ENCODE peak calls at places on chromosomes 16 and 17, in four cellular contexts. Z is CD8-positive, alpha-beta memory T cell; A is colonic mucosa; B is lung. Q is an unnamed sample. For H3K9me3, the result is how much of the 10 kb centered on the place peaks cover.

GRCh38 chr17:386145-386876 is 33.7 kb upstream of the RPH3AL start:
- DNase-seq in Z (peak), A (peak), B (peak), Q (peak)

GRCh38 chr17:47742319-47743181 is 9.5 kb downstream of the TBX21 start:
- DNase-seq in Z (peak), A (no peak), B (peak), Q (peak)

GRCh38 chr17:76076100-76076764 is 1.7 kb downstream of the GALR2 start:
- DNase-seq in Z (no peak), A (no peak), B (no peak), Q (no peak)

GRCh38 chr16:89722392-89723278 is 1.3 kb downstream of the ZNF276 start:
- DNase-seq in Z (peak), A (peak), B (peak), Q (peak)

GRCh38 chr17:42113293-42114069 is 967 bp upstream of the DHX58 start:
- DNase-seq in Z (no peak), A (no peak), B (no peak), Q (no peak)

GRCh38 chr17:14864127-14864526 is 401.0 kb downstream of the PMP22 start:
- DNase-seq in Z (no peak), A (no peak), B (no peak), Q (no peak)

GRCh38 chr17:17758443-17758842 is 77.2 kb downstream of the RAI1 start:
- DNase-seq in Z (no peak), A (no peak), B (no peak), Q (no peak)

GRCh38 chr17:40524243-40524965 is 23.0 kb upstream of the TNS4 start:
- DNase-seq in Z (no peak), A (no peak), B (no peak), Q (no peak)

GRCh38 chr16:13858873-13859580 is 60.9 kb upstream of the ERCC4 start:
- DNase-seq in Z (no peak), A (no peak), B (no peak), Q (no peak)

GRCh38 chr17:16977932-16978331 is 6.0 kb upstream of the TNFRSF13B start:
- DNase-seq in Z (no peak), A (no peak), B (no peak), Q (no peak)

GRCh38 chr16:1206786-1207185 is 18.3 kb downstream of the TPSG1 start:
- DNase-seq in Z (no peak), A (no peak), B (no peak), Q (no peak)

GRCh38 chr17:4327638-4328037 is 38.8 kb downstream of the UBE2G1 start:
- DNase-seq in Z (no peak), A (no peak), B (no peak), Q (no peak)

GRCh38 chr17:82678265-82678891 is 20.1 kb downstream of the RAB40B start:
- DNase-seq in Z (no peak), A (no peak), B (no peak), Q (no peak)

GRCh38 chr16:26598989-26599785 is 467.5 kb upstream of the C16orf82 start:
- DNase-seq in Z (no peak), A (no peak), B (no peak), Q (no peak)

GRCh38 chr17:33012522-33013033 is 20.9 kb downstream of the SPACA3 start:
- DNase-seq in Z (no peak), A (no peak), B (no peak), Q (peak)

GRCh38 chr17:17510456-17511292 is 14.5 kb upstream of the RASD1 start:
- DNase-seq in Z (no peak), A (no peak), B (no peak), Q (no peak)

GRCh38 chr17:14470417-14470816 is 169.5 kb downstream of the HS3ST3B1 start:
- DNase-seq in Z (no peak), A (no peak), B (no peak), Q (no peak)

GRCh38 chr17:73420897-73421296 is 109.1 kb upstream of the CDC42EP4 start:
- DNase-seq in Z (no peak), A (no peak), B (no peak), Q (no peak)

GRCh38 chr16:67883146-67883871 is 1.4 kb upstream of the NRN1L start:
- DNase-seq in Z (no peak), A (peak), B (no peak), Q (no peak)

GRCh38 chr16:4317471-4318170 is 1.8 kb downstream of the GLIS2 start:
- DNase-seq in Z (no peak), A (peak), B (no peak), Q (no peak)

GRCh38 chr17:27241346-27241946 is 52.5 kb upstream of the WSB1 start:
- DNase-seq in Z (no peak), A (no peak), B (peak), Q (no peak)

GRCh38 chr17:1597861-1598342 is 30.7 kb downstream of the SLC43A2 start:
- DNase-seq in Z (no peak), A (peak), B (no peak), Q (no peak)

GRCh38 chr16:31092330-31092729 is 2.3 kb downstream of the VKORC1 start:
- DNase-seq in Z (no peak), A (no peak), B (no peak), Q (no peak)

GRCh38 chr17:22142091-22142490 is 449.8 kb downstream of the KCNJ18 start:
- DNase-seq in Z (no peak), A (no peak), B (no peak), Q (no peak)
- H3K9me3 ChIP-seq in Z (under half), A (under half), B (under half), Q (under half)

GRCh38 chr17:22272363-22273146 is 580.2 kb downstream of the KCNJ18 start:
- DNase-seq in Z (no peak), A (no peak), B (no peak), Q (no peak)
- H3K9me3 ChIP-seq in Z (under half), A (under half), B (under half), Q (under half)

GRCh38 chr17:80724723-80725388 is 180.2 kb downstream of the RPTOR start:
- DNase-seq in Z (no peak), A (no peak), B (no peak), Q (no peak)
- H3K9me3 ChIP-seq in Z (under half), A (under half), B (under half), Q (under half)

GRCh38 chr16:84331998-84332780 is 36.1 kb upstream of the ATP2C2 start:
- DNase-seq in Z (no peak), A (no peak), B (no peak), Q (no peak)
- H3K9me3 ChIP-seq in Z (under half), A (under half), B (under half), Q (under half)

DNA sequence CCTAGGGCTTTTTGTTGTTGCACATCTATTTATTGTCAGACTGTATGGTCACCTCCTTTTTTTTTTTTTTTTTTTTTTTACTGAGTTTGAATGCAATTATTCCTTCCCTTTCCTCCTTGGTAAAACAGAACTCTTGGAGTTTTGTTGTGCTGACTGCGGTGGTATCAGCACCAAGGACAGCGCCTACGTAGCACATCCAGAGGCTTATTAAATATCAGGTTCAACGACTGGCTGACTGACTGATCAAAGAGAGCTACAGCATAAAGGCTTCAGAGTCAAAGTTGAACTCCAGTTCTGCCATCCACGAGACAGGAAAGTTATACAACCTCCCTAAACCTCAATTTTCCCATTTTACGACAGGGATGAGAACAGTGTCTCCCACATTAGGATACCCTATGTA is 86.1 kb upstream of the RBFOX1 start:
- DNase-seq in Z (no peak), A (no peak), B (no peak), Q (no peak)
- H3K9me3 ChIP-seq in Z (under half), A (under half), B (under half), Q (under half)

GRCh38 chr17:43627657-43628650 is 33.8 kb downstream of the MEOX1 start:
- DNase-seq in Z (no peak), A (no peak), B (no peak), Q (no peak)
- H3K9me3 ChIP-seq in Z (under half), A (under half), B (under half), Q (under half)

Q was measured in right atrium auricular region.